ENCODE peak calls at places on chromosomes 3 and 15, in five cellular contexts. K is kidney; T is lower leg skin; S is stimulated activated CD4-positive, alpha-beta T cell treated with anti-CD3 and anti-CD28 coated beads, TNF-alpha, amount 100 ng/mL, for 1 hour; W is WTC11. R is an unnamed sample.

GRCh38 chr3:114351123-114351821 is 57.4 kb downstream of the TIGIT start:
- DNase-seq in K (peak), T (no peak), S (no peak), W (no peak), R (no peak)

GRCh38 chr3:72449551-72449950 is 398.7 kb downstream of the SHQ1 start:
- DNase-seq in K (no peak), T (no peak), S (no peak), W (no peak), R (no peak)

GRCh38 chr3:60932669-60933068 is 318.6 kb downstream of the FHIT start:
- DNase-seq in K (no peak), T (no peak), S (no peak), W (no peak), R (no peak)

GRCh38 chr3:153880493-153880892 is 240.7 kb upstream of the ARHGEF26 start:
- DNase-seq in K (no peak), T (no peak), S (no peak), W (no peak), R (no peak)

GRCh38 chr3:12954891-12955650 is 113.7 kb upstream of the RPL32 start:
- DNase-seq in K (peak), T (peak), S (no peak), W (no peak), R (no peak)

GRCh38 chr3:178352300-178353021 is 183.8 kb upstream of the KCNMB2 start:
- DNase-seq in K (no peak), T (no peak), S (no peak), W (no peak), R (peak)

GRCh38 chr3:158200973-158201372 is 91.1 kb downstream of the RSRC1 start:
- DNase-seq in K (no peak), T (no peak), S (no peak), W (no peak), R (no peak)

GRCh38 chr3:136277634-136278033 is 27.5 kb downstream of the PCCB start:
- DNase-seq in K (no peak), T (no peak), S (no peak), W (peak), R (peak)

GRCh38 chr3:7193271-7193670 is 332.4 kb downstream of the GRM7 start:
- DNase-seq in K (no peak), T (no peak), S (no peak), W (no peak), R (no peak)

GRCh38 chr3:166837535-166837934 is 542.6 kb downstream of the ZBBX start:
- DNase-seq in K (no peak), T (no peak), S (no peak), W (peak), R (peak)

GRCh38 chr3:160210799-160211221 is 14.4 kb upstream of the C3orf80 start:
- DNase-seq in K (no peak), T (no peak), S (no peak), W (no peak), R (no peak)

GRCh38 chr15:66771351-66771650 is 69.3 kb downstream of the SMAD6 start:
- DNase-seq in K (no peak), T (no peak), S (no peak), W (no peak), R (no peak)

GRCh38 chr3:175735866-175736265 is 876.7 kb downstream of the NAALADL2 start:
- DNase-seq in K (no peak), T (no peak), S (no peak), W (no peak), R (no peak)

GRCh38 chr3:18438586-18438985 is 13.4 kb upstream of the SATB1 start:
- DNase-seq in K (peak), T (no peak), S (peak), W (no peak), R (no peak)